ENCODE peak calls at places on chromosomes 3 and 15, in six cellular contexts. R is breast epithelium, G is mesothelial cell of epicardium, W is neural progenitor cell, N is right lobe of liver, Z is dorsolateral prefrontal cortex. T is an unnamed sample.

GRCh38 chr15:91548588-91548987 is 304.9 kb upstream of the SLCO3A1 start:
- DNase-seq in R (no peak), N (no peak), W (no peak), G (no peak), Z (no peak), T (no peak)

GRCh38 chr15:69014454-69014853 is at the start of gene NOX5:
- DNase-seq in W (no peak), N (no peak), R (no peak), G (no peak), Z (no peak), T (no peak)

GRCh38 chr3:134992180-134992579 is 197.1 kb downstream of the EPHB1 start:
- DNase-seq in R (no peak), Z (no peak), W (no peak), G (no peak), N (no peak), T (no peak)

GRCh38 chr3:101155828-101156227 is 162.6 kb upstream of the ABI3BP start:
- DNase-seq in R (no peak), N (no peak), W (no peak), Z (no peak), G (no peak), T (no peak)

GRCh38 chr15:23686466-23687142 is 501 bp downstream of the NDN start:
- DNase-seq in R (no peak), G (no peak), N (no peak), W (peak), Z (peak), T (no peak)

GRCh38 chr3:8742921-8743605 is 9.5 kb downstream of the CAV3 start:
- DNase-seq in G (no peak), W (no peak), Z (no peak), R (no peak), N (no peak), T (no peak)

GRCh38 chr3:72092778-72093177 is 307.8 kb upstream of the PROK2 start:
- DNase-seq in N (no peak), R (no peak), G (no peak), Z (no peak), W (no peak), T (no peak)

GRCh38 chr3:14322001-14322400 is 80.4 kb upstream of the SLC6A6 start:
- DNase-seq in W (no peak), G (no peak), R (no peak), Z (no peak), N (no peak), T (no peak)

GRCh38 chr3:150410311-150411105 is 2.4 kb downstream of the TSC22D2 start:
- DNase-seq in G (peak), R (peak), Z (peak), N (peak), W (peak), T (peak)

GRCh38 chr3:28840976-28841376 is 439.9 kb upstream of the RBMS3 start:
- DNase-seq in G (no peak), Z (no peak), N (no peak), W (no peak), R (no peak), T (no peak)

GRCh38 chr15:90814193-90814811 is 54.1 kb upstream of the FURIN start:
- DNase-seq in Z (no peak), G (no peak), N (no peak), W (no peak), R (no peak), T (no peak)

GRCh38 chr3:185767324-185767688 is 57.5 kb downstream of the IGF2BP2 start:
- DNase-seq in N (no peak), R (no peak), Z (no peak), W (no peak), G (no peak), T (no peak)

GRCh38 chr3:124809039-124809438 is 78.1 kb downstream of the ITGB5 start:
- DNase-seq in G (no peak), W (no peak), N (no peak), Z (no peak), R (no peak), T (no peak)

GRCh38 chr3:76646921-76647562 is 392.9 kb upstream of the ROBO2 start:
- DNase-seq in Z (no peak), G (no peak), N (no peak), W (peak), R (no peak), T (no peak)
- TF ChIP-seq CTCF in Z (no peak), G (no peak), N (no peak), W (peak), R (no peak), T (no peak)

GRCh38 chr15:78638658-78639314 is 2.2 kb downstream of the CHRNB4 start:
- DNase-seq in W (peak), N (no peak), Z (no peak), G (peak), R (no peak), T (peak)
- TF ChIP-seq CTCF in W (peak), N (peak), Z (peak), G (peak), R (peak), T (no peak)

GRCh38 chr3:37887062-37887461 is 25.4 kb downstream of the CTDSPL start:
- DNase-seq in G (no peak), W (no peak), N (peak), Z (no peak), R (no peak), T (no peak)

GRCh38 chr3:37892917-37893595 is 31.4 kb downstream of the CTDSPL start:
- DNase-seq in G (no peak), W (no peak), R (no peak), N (peak), Z (no peak), T (no peak)

GRCh38 chr3:37890522-37890921 is 28.8 kb downstream of the CTDSPL start:
- DNase-seq in R (no peak), N (no peak), Z (no peak), G (no peak), W (no peak), T (no peak)

GRCh38 chr3:37887824-37888223 is 26.1 kb downstream of the CTDSPL start:
- DNase-seq in Z (no peak), R (no peak), W (no peak), N (no peak), G (no peak), T (no peak)

GRCh38 chr3:37891227-37891626 is 29.5 kb downstream of the CTDSPL start:
- DNase-seq in R (no peak), N (no peak), G (no peak), W (no peak), Z (no peak), T (no peak)
- TF ChIP-seq CTCF in R (no peak), N (no peak), G (no peak), W (no peak), Z (no peak), T (no peak)

DNA sequence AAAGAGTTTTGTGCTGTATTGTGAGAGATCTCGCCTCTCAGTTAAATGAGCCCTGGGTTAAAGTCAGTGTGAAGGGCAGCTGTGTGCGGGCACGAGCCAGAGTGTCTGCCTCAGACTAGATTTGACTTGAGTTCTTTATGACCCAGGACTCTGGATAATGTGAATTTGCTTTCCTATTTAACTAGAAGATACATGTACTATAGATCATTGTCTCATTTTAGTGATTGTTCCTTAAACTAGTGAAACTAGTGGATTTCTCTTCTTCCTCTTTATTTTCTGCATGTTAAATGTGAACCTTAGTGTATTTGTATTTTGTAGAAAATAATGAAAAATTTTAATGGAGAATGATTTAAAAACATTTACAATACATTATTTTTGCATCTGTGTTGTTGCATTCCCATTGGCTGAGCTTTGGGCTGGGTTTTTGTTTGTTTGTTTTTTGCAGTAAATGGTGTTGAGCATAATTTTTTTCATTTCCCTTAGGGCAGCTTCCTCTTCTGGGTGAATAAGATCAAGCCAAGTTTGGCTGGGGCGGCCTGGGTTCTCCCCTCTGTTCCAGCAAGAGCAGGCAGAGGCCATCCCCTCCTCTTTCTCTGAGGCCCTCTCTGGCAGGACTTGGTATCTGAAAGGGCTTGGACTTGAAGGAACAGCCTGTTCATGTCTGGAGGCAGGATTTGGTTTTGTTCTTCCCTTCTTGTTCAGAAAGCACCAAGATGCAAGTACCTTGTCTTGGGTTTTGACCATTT is 15.0 kb downstream of the GCSAM start:
- DNase-seq in W (peak), Z (no peak), G (no peak), N (no peak), R (no peak), T (no peak)
- TF ChIP-seq CTCF in W (no peak), Z (no peak), G (no peak), N (no peak), R (no peak), T (no peak)

DNA sequence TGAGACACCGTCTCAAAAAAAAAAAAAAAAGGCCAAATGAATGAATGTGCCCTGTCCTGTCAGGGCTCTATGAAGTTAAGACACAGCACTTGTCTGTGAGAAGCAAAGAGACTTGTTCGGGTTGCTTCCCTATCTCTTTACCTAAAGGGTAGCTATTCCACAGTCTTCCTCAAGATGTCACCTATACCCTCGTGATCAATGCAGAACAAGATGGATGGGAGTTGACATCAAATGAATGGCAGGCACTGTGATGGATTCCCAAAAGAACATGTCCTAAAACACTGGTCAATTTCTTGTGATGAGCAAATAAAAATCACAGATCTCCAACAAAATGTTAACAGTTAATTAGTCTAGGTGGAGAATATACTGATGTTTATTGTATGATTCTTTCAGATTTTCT is 9.5 kb downstream of the TADA3 start:
- DNase-seq in Z (no peak), G (no peak), W (no peak), N (no peak), R (no peak), T (no peak)
- TF ChIP-seq CTCF in Z (no peak), G (no peak), W (peak), N (peak), R (no peak), T (no peak)

DNA sequence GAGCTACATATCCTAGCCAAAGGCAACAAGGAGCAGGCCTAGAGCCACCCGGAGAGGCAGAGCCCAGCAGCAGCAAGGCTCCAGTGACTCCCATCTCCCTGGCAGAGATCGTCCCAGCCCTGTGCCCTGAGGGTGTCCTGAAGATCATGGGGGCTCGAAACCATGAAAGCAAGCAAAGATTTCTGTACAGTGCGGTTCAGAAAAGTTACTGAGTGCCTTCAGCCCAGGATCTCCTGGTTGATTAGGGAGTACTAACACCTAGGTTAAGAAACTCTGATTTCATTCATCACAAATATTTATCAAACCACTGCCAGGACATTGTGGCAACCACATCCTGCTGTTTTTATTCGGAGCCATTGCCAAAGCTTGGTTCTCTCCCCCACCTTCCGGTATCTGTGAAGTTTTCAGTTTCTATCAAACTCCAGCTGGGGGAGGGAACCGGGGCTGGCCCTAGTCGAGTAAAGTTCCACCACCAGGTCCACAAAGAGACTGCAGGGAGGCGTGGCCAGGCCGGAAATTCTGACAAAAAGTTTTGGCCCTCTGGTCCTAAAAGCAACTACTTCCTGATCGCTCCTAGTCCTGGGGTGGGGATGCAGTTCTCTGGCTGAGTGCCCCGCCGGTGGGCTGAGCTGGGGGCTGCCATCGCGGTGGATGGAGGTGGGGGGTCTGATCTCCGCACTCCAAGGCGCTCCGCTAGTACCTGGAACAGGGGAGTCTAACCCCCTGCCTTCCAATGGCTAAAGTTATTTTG is 1.2 kb downstream of the RAB43 start:
- DNase-seq in W (peak), Z (peak), G (peak), N (peak), R (peak), T (peak)
- TF ChIP-seq CTCF in W (peak), Z (peak), G (no peak), N (peak), R (peak), T (no peak)

GRCh38 chr3:17176757-17177156 is 292.0 kb downstream of the PLCL2 start:
- DNase-seq in N (no peak), Z (no peak), R (no peak), G (no peak), W (peak), T (no peak)
- TF ChIP-seq CTCF in N (no peak), Z (peak), R (no peak), G (no peak), W (peak), T (no peak)

GRCh38 chr3:192422998-192423349 is 304.4 kb downstream of the FGF12 start:
- DNase-seq in N (no peak), Z (no peak), R (no peak), G (no peak), W (peak), T (no peak)
- TF ChIP-seq CTCF in N (peak), Z (peak), R (peak), G (peak), W (peak), T (no peak)

GRCh38 chr3:52233968-52234367 is 5.0 kb downstream of the TWF2 start:
- DNase-seq in R (no peak), G (no peak), N (peak), Z (peak), W (no peak), T (no peak)

GRCh38 chr3:52231502-52232278 is 6.2 kb upstream of the TLR9 start:
- DNase-seq in W (peak), Z (peak), G (peak), R (peak), N (peak), T (peak)

GRCh38 chr3:52233108-52233591 is 5.8 kb downstream of the TWF2 start:
- DNase-seq in W (no peak), Z (no peak), R (no peak), G (no peak), N (peak), T (no peak)

GRCh38 chr3:52230889-52231499 is 5.5 kb upstream of the TLR9 start:
- DNase-seq in Z (no peak), R (no peak), N (no peak), G (no peak), W (no peak), T (no peak)

GRCh38 chr3:52232279-52233107 is 6.5 kb downstream of the TWF2 start:
- DNase-seq in G (no peak), N (no peak), R (no peak), Z (peak), W (peak), T (no peak)
- TF ChIP-seq CTCF in G (no peak), N (peak), R (no peak), Z (peak), W (peak), T (no peak)

DNA sequence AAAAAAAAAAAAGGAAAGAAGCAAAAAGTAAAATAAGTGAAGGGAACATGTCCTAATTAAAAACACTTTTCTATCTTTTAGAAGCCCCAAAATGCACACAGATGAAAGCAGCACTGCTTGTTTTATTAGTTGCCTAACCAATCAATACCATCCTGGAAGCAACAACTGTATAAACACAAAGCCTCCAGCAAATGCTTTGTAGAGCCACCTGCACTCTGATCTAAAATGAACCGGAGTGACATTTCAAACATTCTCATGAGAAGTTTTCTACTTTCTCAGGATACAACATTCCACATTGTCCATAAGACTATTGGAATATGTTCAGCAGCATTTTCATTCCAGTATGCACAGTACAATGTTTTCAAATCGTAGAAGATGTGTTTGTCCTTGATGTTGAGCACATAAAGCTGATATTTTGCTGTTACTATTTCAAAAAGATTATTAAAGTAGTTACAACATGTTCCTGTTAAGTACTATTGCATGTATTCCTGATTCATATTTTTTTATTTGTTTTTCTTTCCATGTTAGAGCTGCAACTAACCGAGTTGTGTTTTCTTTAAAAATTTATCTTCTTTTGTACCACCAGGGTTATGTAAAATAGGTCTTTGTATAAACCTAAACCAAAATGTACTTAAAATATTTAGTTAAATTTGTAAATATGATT is 50.3 kb upstream of the PLSCR5 start:
- DNase-seq in W (no peak), G (no peak), R (no peak), N (no peak), Z (no peak), T (no peak)
- TF ChIP-seq CTCF in W (no peak), G (no peak), R (no peak), N (no peak), Z (no peak), T (no peak)